ENCODE peak calls at places on chromosomes 11 and 22, in four cellular contexts. E is PC-9, I is HepG2, V is neural progenitor cell. A is an unnamed sample.

GRCh38 chr22:24697671-24698082 is 76.8 kb downstream of the PIWIL3 start:
- DNase-seq in E (no peak), I (no peak), V (no peak), A (no peak)

GRCh38 chr22:39309881-39310714 is 9.3 kb downstream of the RPL3 start:
- DNase-seq in E (peak; percentile 54), I (no peak), V (no peak), A (peak; percentile 70)

GRCh38 chr11:10606536-10607208 is 38.2 kb upstream of the LYVE1 start:
- DNase-seq in E (no peak), I (no peak), V (no peak), A (peak; percentile 57)

GRCh38 chr11:86355256-86355655 is 19.4 kb upstream of the CCDC81 start:
- DNase-seq in E (no peak), I (no peak), V (no peak), A (no peak)

GRCh38 chr11:17386331-17387084 is 2.0 kb downstream of the KCNJ11 start:
- DNase-seq in E (no peak), I (peak; percentile 43), V (peak; percentile 69), A (no peak)

GRCh38 chr11:110317516-110317932 is 21.1 kb upstream of the RDX start:
- DNase-seq in E (peak; percentile 43), I (no peak), V (no peak), A (peak; percentile 33)

GRCh38 chr11:60208951-60209350 is 26.1 kb upstream of the MS4A6A start:
- DNase-seq in E (no peak), I (no peak), V (peak; percentile 27), A (no peak)

GRCh38 chr11:12179019-12179418 is 68.6 kb downstream of the MICAL2 start:
- DNase-seq in E (no peak), I (no peak), V (no peak), A (no peak)

GRCh38 chr11:35598254-35599125 is 19.8 kb upstream of the FJX1 start:
- DNase-seq in E (no peak), I (no peak), V (no peak), A (peak; percentile 96)

GRCh38 chr22:38298312-38299000 is 18.8 kb downstream of the CSNK1E start:
- DNase-seq in E (peak; percentile 100), I (no peak), V (peak; percentile 34), A (peak; percentile 100)

GRCh38 chr11:92384807-92385206 is 160.2 kb downstream of the FAT3 start:
- DNase-seq in E (no peak), I (no peak), V (no peak), A (no peak)

GRCh38 chr11:130407978-130408377 is 20.4 kb downstream of the ADAMTS8 start:
- DNase-seq in E (peak; percentile 44), I (no peak), V (no peak), A (peak; percentile 94)

GRCh38 chr11:2562181-2562581 is 117.4 kb downstream of the KCNQ1 start:
- DNase-seq in E (no peak), I (peak; percentile 76), V (peak; percentile 63), A (no peak)

GRCh38 chr11:70456921-70457532 is 58.7 kb downstream of the CTTN start:
- DNase-seq in E (no peak), I (peak; percentile 22), V (no peak), A (no peak)

GRCh38 chr11:36509265-36509664 is 807 bp downstream of the TRAF6 start:
- DNase-seq in E (peak; percentile 58), I (no peak), V (peak; percentile 69), A (peak; percentile 37)

GRCh38 chr11:17314232-17314547 is 37.4 kb upstream of the NCR3LG1 start:
- DNase-seq in E (no peak), I (no peak), V (no peak), A (peak; percentile 91)

GRCh38 chr22:39522567-39523300 is 2.4 kb downstream of the ATF4 start:
- DNase-seq in E (peak; percentile 56), I (no peak), V (peak; percentile 23), A (peak; percentile 47)

GRCh38 chr11:130300567-130300966 is 14.2 kb downstream of the ZBTB44 start:
- DNase-seq in E (no peak), I (no peak), V (no peak), A (no peak)

GRCh38 chr22:25840883-25841282 is 98.9 kb downstream of the MYO18B start:
- DNase-seq in E (no peak), I (no peak), V (no peak), A (no peak)

GRCh38 chr11:132496341-132496740 is 1036.0 kb downstream of the OPCML start:
- DNase-seq in E (no peak), I (no peak), V (no peak), A (peak; percentile 35)

GRCh38 chr22:37283393-37283937 is 1.2 kb downstream of the CYTH4 start:
- DNase-seq in E (no peak), I (no peak), V (no peak), A (no peak)

GRCh38 chr11:22920939-22921565 is 60.8 kb upstream of the CCDC179 start:
- DNase-seq in E (no peak), I (peak; percentile 37), V (peak; percentile 73), A (peak; percentile 24)

GRCh38 chr11:4610258-4610935 is 2.4 kb upstream of the TRIM68 start:
- DNase-seq in E (no peak), I (no peak), V (no peak), A (no peak)

GRCh38 chr11:93013646-93014045 is 44.2 kb downstream of the MTNR1B start:
- DNase-seq in E (no peak), I (no peak), V (no peak), A (no peak)

GRCh38 chr11:131760191-131760951 is 390.0 kb downstream of the NTM start:
- DNase-seq in E (no peak), I (no peak), V (peak; percentile 75), A (no peak)

GRCh38 chr22:38267086-38267485 is 5.7 kb downstream of the TMEM184B start:
- DNase-seq in E (no peak), I (no peak), V (no peak), A (no peak)

GRCh38 chr22:28999510-29000224 is 62.0 kb downstream of the C22orf31 start:
- DNase-seq in E (no peak), I (no peak), V (no peak), A (no peak)

GRCh38 chr22:38614331-38615122 is 41.7 kb downstream of the FAM227A start:
- DNase-seq in E (no peak), I (peak; percentile 32), V (no peak), A (no peak)

GRCh38 chr11:3631331-3631730 is 10.5 kb downstream of the ART5 start:
- DNase-seq in E (no peak), I (no peak), V (no peak), A (peak; percentile 11)

GRCh38 chr11:72668645-72669347 is 5.4 kb downstream of the PDE2A start:
- DNase-seq in E (no peak), I (no peak), V (peak; percentile 84), A (peak; percentile 29)

GRCh38 chr11:12556155-12556554 is 118.1 kb upstream of the TEAD1 start:
- DNase-seq in E (no peak), I (no peak), V (no peak), A (no peak)

GRCh38 chr11:104564921-104565580 is 333.2 kb downstream of the CASP12 start:
- DNase-seq in E (no peak), I (no peak), V (no peak), A (no peak)

GRCh38 chr11:68724293-68724692 is 27.0 kb downstream of the TESMIN start:
- DNase-seq in E (no peak), I (no peak), V (no peak), A (no peak)

GRCh38 chr11:34749666-34750659 is 129.1 kb downstream of the EHF start:
- DNase-seq in E (peak; percentile 87), I (no peak), V (no peak), A (peak; percentile 86)

GRCh38 chr11:134644489-134645456 is 232.7 kb upstream of the B3GAT1 start:
- DNase-seq in E (no peak), I (no peak), V (peak; percentile 15), A (no peak)

GRCh38 chr22:42848941-42849340 is 8.1 kb downstream of the ARFGAP3 start:
- DNase-seq in E (no peak), I (no peak), V (no peak), A (no peak)

GRCh38 chr22:42841444-42841843 is 15.6 kb downstream of the ARFGAP3 start:
- DNase-seq in E (no peak), I (no peak), V (no peak), A (peak; percentile 27)

GRCh38 chr22:42844756-42845155 is 12.3 kb downstream of the ARFGAP3 start:
- DNase-seq in E (peak; percentile 96), I (no peak), V (no peak), A (peak; percentile 80)

GRCh38 chr22:42842658-42843370 is 14.3 kb downstream of the ARFGAP3 start:
- DNase-seq in E (no peak), I (no peak), V (no peak), A (no peak)

GRCh38 chr22:42847110-42847509 is 10.0 kb downstream of the ARFGAP3 start:
- DNase-seq in E (no peak), I (no peak), V (no peak), A (no peak)
- H4K20me1 ChIP-seq in E (no peaks in the 10 kb centered on the region), I (peaks cover 12% of the 10 kb centered on the region), V (no peaks in the 10 kb centered on the region), A (no peaks in the 10 kb centered on the region)

DNA sequence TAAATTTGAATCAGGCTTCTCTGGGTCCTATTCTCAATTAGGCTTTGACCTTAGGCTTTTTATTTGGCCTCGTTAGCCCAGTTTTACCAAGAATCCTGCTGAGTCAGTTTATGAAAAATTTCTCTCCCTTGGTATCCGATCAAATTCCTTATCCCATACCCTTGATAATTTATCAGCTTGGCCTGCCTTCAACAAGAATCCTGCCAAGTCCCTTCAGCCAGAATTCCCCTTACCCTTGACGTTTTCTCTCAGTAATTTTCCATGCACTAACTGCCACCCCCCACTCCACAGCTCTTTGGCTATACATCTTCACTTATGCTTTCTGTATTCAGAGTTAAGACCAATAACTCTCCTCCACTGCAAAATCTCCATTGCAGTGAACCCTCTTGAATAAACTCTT is 811.0 kb upstream of the CCDC90B start:
- DNase-seq in E (no peak), I (no peak), V (no peak), A (no peak)
- H2AFZ ChIP-seq in E (no peak overlapping the region), I (no peak overlapping the region), V (no peak overlapping the region), A (no peak overlapping the region)

DNA sequence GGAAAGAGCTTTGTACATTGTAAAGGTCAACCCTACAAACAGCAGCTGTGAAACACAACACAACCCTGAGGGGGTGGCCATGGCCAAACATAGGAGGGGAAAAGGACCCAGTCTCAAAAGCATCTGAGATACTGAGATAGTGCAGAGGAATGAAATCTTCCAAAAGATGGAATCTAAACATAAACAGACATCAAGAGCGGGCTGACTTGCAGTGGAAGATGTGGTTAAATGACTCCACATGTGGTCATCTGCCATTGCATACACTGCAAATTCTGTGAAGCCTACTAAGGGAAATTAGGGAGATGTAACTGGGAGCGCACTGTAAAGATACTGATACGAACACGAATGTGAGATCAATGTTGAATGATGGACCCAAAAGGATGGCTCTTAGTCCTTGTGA is 22.0 kb downstream of the BDNF start:
- DNase-seq in E (no peak), I (no peak), V (no peak), A (no peak)
- H4K20me1 ChIP-seq in E (no peaks in the 10 kb centered on the region), I (no peaks in the 10 kb centered on the region), V (no peaks in the 10 kb centered on the region), A (no peaks in the 10 kb centered on the region)

DNA sequence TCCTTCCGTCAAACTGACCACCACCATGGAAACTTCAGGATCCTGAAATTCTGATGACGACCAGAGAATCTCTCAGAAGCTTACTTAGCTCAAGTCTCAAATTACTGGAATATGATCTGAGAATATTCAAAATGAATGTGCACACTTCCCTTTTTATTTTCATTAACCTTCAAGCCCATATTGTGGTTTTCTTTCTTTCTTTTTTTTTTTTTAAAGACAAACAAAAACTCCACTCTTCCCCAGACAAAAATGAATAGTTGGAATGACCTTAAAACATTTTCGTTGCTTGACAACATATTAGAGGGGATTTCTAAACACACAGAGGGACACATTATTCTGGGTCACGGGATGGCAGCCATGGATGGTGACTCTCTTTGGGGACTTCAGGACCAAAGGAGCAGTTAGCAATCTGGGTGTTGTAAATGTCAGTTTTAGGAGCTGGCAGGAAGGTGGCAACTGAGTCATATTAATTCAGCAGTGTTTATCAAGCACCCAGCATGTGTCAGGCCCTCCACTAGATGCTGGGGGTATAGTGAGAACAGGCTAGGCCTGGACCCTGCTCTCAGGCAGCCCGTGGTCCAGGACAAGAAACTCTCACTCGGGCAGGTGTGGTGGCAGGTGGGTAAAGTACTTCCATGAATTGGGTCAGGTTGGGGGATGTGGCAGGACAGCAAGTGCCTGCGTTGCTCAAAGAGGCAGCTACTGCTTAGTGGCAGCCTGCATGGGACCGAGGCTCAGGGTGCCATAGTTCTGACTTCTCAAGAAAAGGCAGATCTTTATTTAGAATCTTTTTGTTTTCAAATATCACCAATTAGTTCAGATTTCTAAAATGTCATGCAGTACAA is 126.1 kb downstream of the HIPK3 start:
- DNase-seq in E (no peak), I (no peak), V (no peak), A (no peak)
- H2AFZ ChIP-seq in E (no peak overlapping the region), I (no peak overlapping the region), V (no peak overlapping the region), A (no peak overlapping the region)